ENCODE peak calls at places on chromosomes 13 and 19, in nine cellular contexts. Z is HCT116; J is IMR-90; T is fibroblast of pulmonary artery; S is mucosa of descending colon; I is AG04450; V is colonic mucosa; M is AG10803; O is CD8-positive, alpha-beta T cell. Q is an unnamed sample.

GRCh38 chr13:93963266-93964131 is 516.0 kb downstream of the DCT start:
- DNase-seq in Z (no peak), J (peak), T (peak), S (no peak), I (no peak), V (no peak), M (peak), O (no peak), Q (no peak)

GRCh38 chr19:10219678-10220077 is 11.5 kb downstream of the S1PR2 start:
- DNase-seq in Z (no peak), J (peak), T (peak), S (no peak), I (peak), V (no peak), M (peak), O (no peak), Q (peak)

GRCh38 chr13:94056362-94056990 is 423.0 kb downstream of the DCT start:
- DNase-seq in Z (no peak), J (peak), T (no peak), S (no peak), I (no peak), V (no peak), M (peak), O (no peak), Q (no peak)

GRCh38 chr19:50725218-50725931 is 2.2 kb downstream of the CLEC11A start:
- DNase-seq in Z (peak), J (no peak), T (no peak), S (no peak), I (no peak), V (no peak), M (peak), O (no peak), Q (no peak)

GRCh38 chr13:113935081-113935511 is 38.8 kb downstream of the C13orf46 start:
- DNase-seq in Z (no peak), J (no peak), T (no peak), S (peak), I (no peak), V (no peak), M (no peak), O (no peak), Q (no peak)

GRCh38 chr19:11693505-11694499 is 44.9 kb downstream of the ZNF823 start:
- DNase-seq in Z (peak), J (peak), T (peak), S (no peak), I (no peak), V (peak), M (peak), O (no peak), Q (no peak)

GRCh38 chr13:50761406-50761805 is 82.1 kb downstream of the DLEU7 start:
- DNase-seq in Z (no peak), J (no peak), T (no peak), S (no peak), I (no peak), V (no peak), M (no peak), O (no peak), Q (no peak)

GRCh38 chr13:33307820-33308219 is 22.3 kb upstream of the STARD13 start:
- DNase-seq in Z (no peak), J (peak), T (peak), S (no peak), I (no peak), V (no peak), M (peak), O (no peak), Q (no peak)

GRCh38 chr19:15551183-15552004 is 43.1 kb downstream of the CYP4F22 start:
- DNase-seq in Z (no peak), J (no peak), T (peak), S (peak), I (no peak), V (peak), M (no peak), O (peak), Q (peak)

GRCh38 chr19:38786572-38787265 is 2.3 kb upstream of the LGALS7B start:
- DNase-seq in Z (no peak), J (no peak), T (no peak), S (no peak), I (no peak), V (no peak), M (no peak), O (no peak), Q (no peak)

GRCh38 chr19:51824603-51825002 is 29.6 kb downstream of the FPR3 start:
- DNase-seq in Z (no peak), J (no peak), T (no peak), S (no peak), I (no peak), V (no peak), M (no peak), O (no peak), Q (no peak)

GRCh38 chr19:12774588-12775555 is at the start of gene HOOK2:
- DNase-seq in Z (peak), J (no peak), T (no peak), S (peak), I (no peak), V (peak), M (no peak), O (no peak), Q (no peak)

GRCh38 chr13:53254495-53254894 is 225.9 kb downstream of the OLFM4 start:
- DNase-seq in Z (no peak), J (no peak), T (no peak), S (no peak), I (no peak), V (no peak), M (no peak), O (no peak), Q (no peak)

GRCh38 chr13:36298535-36299068 is 988 bp upstream of the CCDC169 start:
- DNase-seq in Z (no peak), J (no peak), T (no peak), S (no peak), I (no peak), V (no peak), M (no peak), O (no peak), Q (no peak)

GRCh38 chr19:39765091-39766076 is 13.3 kb upstream of the LEUTX start:
- DNase-seq in Z (peak), J (peak), T (peak), S (no peak), I (no peak), V (peak), M (peak), O (peak), Q (no peak)

GRCh38 chr13:51385114-51385513 is 45.6 kb downstream of the SERPINE3 start:
- DNase-seq in Z (no peak), J (no peak), T (no peak), S (no peak), I (no peak), V (no peak), M (no peak), O (no peak), Q (no peak)

GRCh38 chr13:28299941-28300340 is 161.6 kb downstream of the PAN3 start:
- DNase-seq in Z (no peak), J (no peak), T (no peak), S (no peak), I (no peak), V (no peak), M (peak), O (no peak), Q (no peak)

GRCh38 chr13:51523082-51523518 is 61.2 kb upstream of the WDFY2 start:
- DNase-seq in Z (no peak), J (peak), T (peak), S (no peak), I (no peak), V (no peak), M (peak), O (peak), Q (no peak)

DNA sequence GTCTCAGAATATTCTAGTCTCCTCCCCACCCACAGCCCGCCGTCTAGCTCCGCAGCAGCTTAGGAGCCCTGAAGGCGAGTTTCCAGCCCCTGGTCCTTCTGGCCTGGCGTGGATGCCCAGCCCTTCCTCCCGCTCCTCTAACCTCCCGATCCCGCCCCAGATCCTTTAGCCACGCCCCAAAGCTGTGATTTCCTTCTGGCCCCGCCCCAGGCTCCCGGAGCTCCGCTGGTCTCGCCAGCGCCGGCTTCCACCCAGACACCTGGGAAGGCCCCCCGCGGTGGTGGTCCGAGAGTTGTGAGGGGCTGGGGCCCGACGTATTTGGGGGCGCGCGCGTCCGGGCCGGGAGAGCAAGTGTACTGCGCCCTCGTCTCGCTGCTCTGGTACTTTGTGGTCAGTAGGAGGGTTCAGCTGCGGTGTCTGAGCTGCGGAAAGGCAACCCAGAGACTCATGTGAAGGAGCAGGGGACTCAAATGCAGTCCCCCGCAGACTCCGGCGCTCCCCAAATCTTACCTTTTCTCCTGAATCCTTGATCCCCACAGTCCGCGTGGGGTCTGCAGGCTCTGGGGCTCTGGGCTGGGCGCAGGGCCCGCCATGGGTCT is at the start of gene CGB7:
- DNase-seq in Z (no peak), J (peak), T (peak), S (peak), I (no peak), V (peak), M (peak), O (peak), Q (no peak)
- H3K4me3 ChIP-seq in Z (peak), J (peak), T (peak), S (no peak), I (peak), V (peak), M (peak), O (peak), Q (no peak)

DNA sequence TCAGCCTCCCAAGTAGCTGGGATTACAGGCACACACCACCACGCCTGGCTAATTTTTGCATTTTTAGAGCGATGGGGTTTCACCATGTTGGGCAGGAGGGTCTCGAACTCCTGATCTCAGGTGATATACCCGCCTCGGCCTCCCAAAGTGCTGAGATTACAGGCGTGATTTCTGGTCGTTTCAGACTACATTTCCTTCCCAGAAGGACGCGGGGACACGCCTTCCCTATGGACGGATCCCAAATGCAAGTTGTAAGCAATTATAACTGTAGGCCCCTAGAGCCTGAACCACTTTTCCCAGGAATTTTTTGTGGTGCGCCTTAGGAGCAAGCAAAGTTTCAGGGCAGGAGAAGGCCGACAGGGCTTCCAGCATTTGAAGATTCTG is 17.8 kb upstream of the ZNF331 start:
- DNase-seq in Z (no peak), J (no peak), T (no peak), S (peak), I (no peak), V (no peak), M (no peak), O (no peak), Q (no peak)
- TF ChIP-seq CTCF in Z (no peak), J (no peak), T (no peak), S (no peak), I (no peak), V (no peak), M (no peak), O (no peak), Q (no peak)

GRCh38 chr13:29903524-29903923 is 53.1 kb upstream of the UBL3 start:
- DNase-seq in Z (no peak), J (no peak), T (no peak), S (peak), I (no peak), V (peak), M (no peak), O (no peak), Q (no peak)

GRCh38 chr13:29906432-29907011 is 56.1 kb upstream of the UBL3 start:
- DNase-seq in Z (no peak), J (no peak), T (no peak), S (no peak), I (no peak), V (no peak), M (no peak), O (no peak), Q (no peak)

GRCh38 chr13:29905845-29906244 is 55.4 kb upstream of the UBL3 start:
- DNase-seq in Z (no peak), J (peak), T (peak), S (peak), I (no peak), V (peak), M (peak), O (no peak), Q (no peak)

GRCh38 chr13:29902632-29903305 is 52.4 kb upstream of the UBL3 start:
- DNase-seq in Z (no peak), J (no peak), T (peak), S (no peak), I (no peak), V (no peak), M (no peak), O (no peak), Q (no peak)

DNA sequence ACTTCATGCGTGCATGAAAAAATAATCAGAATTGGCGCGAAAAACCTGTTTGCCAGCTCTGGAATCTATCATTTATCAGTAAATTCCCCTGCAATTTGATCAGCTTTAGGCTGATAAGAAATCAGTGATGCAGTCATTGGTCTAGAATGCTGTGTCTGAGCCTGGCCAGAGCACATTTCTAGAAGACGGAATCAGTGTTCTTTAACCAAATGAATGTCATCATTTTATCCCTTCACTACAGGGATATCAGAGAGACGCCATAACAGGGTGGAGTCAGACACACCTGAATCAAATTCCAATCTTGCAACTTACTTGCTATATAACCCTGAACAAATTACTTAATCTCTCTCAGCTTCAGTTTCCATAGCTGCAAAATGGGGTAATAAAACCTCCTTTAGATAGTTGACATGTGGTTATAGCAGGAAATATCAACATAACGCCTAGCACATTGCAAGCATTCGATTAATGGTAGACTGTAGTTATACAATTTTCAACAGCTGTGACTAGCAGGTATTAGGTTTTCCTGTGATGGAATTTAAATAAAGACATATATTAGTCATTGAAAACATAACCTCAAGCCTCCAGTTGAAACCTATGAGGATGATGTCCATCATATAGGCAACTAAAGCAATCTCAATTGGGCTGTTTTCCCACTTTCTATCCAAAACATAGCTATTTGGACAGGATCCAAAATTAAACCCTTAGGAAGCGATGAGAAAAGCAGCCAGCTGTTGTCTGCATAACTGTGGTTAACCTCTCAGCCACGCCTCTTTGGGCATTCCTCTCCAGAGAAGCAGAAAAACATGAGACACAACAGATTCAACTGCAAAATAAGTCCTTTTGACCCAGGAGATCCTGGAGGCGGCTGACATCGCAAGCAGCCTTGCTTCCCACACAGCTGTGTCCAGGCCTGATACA is 51.6 kb upstream of the UBL3 start:
- DNase-seq in Z (no peak), J (peak), T (peak), S (peak), I (peak), V (peak), M (peak), O (peak), Q (no peak)
- H3K4me3 ChIP-seq in Z (no peak), J (no peak), T (peak), S (no peak), I (peak), V (no peak), M (peak), O (peak), Q (no peak)

GRCh38 chr13:22757530-22758120 is 423.2 kb upstream of the SGCG start:
- DNase-seq in Z (no peak), J (peak), T (peak), S (no peak), I (no peak), V (no peak), M (peak), O (no peak), Q (no peak)
- TF ChIP-seq CTCF in Z (peak), J (peak), T (peak), S (no peak), I (peak), V (no peak), M (peak), O (no peak), Q (no peak)

DNA sequence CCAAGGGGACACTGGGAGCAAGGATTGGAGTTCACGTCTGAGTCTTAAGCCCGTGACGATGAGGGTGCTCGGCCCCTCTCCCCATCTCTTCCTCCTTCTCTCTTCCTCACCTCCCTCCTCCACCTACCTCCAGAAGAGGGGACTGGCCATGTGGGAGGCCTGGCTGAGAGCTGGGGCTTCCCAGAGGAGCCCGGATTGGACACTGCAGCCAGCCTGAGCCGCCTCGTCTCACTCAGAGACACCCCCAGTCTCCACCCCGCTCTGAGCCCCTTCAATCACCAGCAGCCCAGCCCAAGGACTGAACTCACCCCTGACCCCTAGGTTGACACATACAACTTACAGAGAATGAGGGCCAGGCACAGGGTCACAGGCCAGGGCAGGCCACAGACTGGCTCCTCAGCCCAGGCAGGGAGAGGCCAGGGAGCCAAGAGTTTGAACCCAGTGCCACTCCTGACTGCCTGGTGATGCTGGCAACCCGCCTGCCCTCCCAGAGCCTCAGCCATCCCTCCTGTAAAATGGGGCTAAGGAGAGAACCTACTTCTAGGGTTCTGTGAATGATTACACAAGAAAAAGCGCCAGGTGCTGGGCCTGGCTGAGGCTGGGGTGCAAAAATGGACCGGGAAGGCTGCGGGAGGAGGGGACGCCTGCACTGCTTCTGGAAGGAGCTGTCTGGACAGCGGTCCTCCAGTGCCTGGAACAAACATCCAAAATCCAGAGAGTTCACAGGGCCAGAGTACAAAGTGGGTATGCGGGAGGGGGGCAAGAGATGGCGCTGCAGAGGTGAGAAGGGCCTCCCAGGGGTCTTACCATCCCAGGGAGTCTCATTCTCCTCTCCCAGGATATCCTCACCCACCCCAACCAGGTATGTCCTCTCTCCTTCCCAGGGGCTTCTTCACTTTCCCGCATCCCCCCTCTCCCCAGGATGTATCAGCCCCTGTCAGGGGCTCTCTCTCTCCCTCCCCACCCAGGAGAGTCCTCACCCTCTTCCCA is 1.1 kb downstream of the CD79A start:
- DNase-seq in Z (no peak), J (no peak), T (no peak), S (no peak), I (no peak), V (no peak), M (no peak), O (no peak), Q (peak)
- H3K4me3 ChIP-seq in Z (no peak), J (no peak), T (no peak), S (no peak), I (no peak), V (no peak), M (no peak), O (peak), Q (peak)

GRCh38 chr13:26759907-26760834 is at the start of gene GPR12:
- DNase-seq in Z (no peak), J (no peak), T (peak), S (no peak), I (no peak), V (no peak), M (peak), O (no peak), Q (no peak)
- TF ChIP-seq CTCF in Z (no peak), J (no peak), T (no peak), S (no peak), I (no peak), V (no peak), M (no peak), O (no peak), Q (no peak)

GRCh38 chr19:56971230-56971629 is 130.7 kb upstream of the PEG3 start:
- DNase-seq in Z (no peak), J (no peak), T (no peak), S (no peak), I (no peak), V (no peak), M (no peak), O (no peak), Q (no peak)

GRCh38 chr19:56966697-56967299 is 126.3 kb upstream of the PEG3 start:
- DNase-seq in Z (no peak), J (no peak), T (no peak), S (no peak), I (no peak), V (no peak), M (no peak), O (no peak), Q (no peak)

GRCh38 chr19:56969726-56970125 is 129.2 kb upstream of the PEG3 start:
- DNase-seq in Z (no peak), J (no peak), T (no peak), S (no peak), I (no peak), V (no peak), M (no peak), O (no peak), Q (no peak)

GRCh38 chr19:56964526-56964925 is 124.0 kb upstream of the PEG3 start:
- DNase-seq in Z (no peak), J (no peak), T (no peak), S (no peak), I (no peak), V (no peak), M (no peak), O (no peak), Q (no peak)

GRCh38 chr19:56966225-56966696 is 125.7 kb upstream of the PEG3 start:
- DNase-seq in Z (no peak), J (no peak), T (no peak), S (no peak), I (no peak), V (no peak), M (no peak), O (no peak), Q (no peak)
- H3K4me3 ChIP-seq in Z (no peak), J (no peak), T (no peak), S (no peak), I (no peak), V (no peak), M (no peak), O (no peak), Q (no peak)

Q was measured in GM06990.